ENCODE peak calls at places on chromosomes 4 and X, in ten cellular contexts. Y is NCI-H345; B is activated gamma-delta T cell treated with anti-CD3 and anti-CD28 coated beads, Interleukin-2, amount 50 U/mL, for 16 hours; R is SHP77; J is right atrium auricular region; T is astrocyte of the spinal cord; U is GM04504; Q is C1 segment of cervical spinal cord; H is epithelial cell of esophagus; E is HFF-Myc. C is an unnamed sample.

GRCh38 chrX:35622021-35622420 is 176.1 kb upstream of the MAGEB16 start:
- DNase-seq in Y (no peak), B (no peak), R (no peak), J (no peak), T (no peak), U (no peak), Q (no peak), H (no peak), E (no peak), C (no peak)

GRCh38 chrX:24902808-24903207 is 113.0 kb downstream of the ARX start:
- DNase-seq in Y (no peak), B (no peak), R (no peak), J (no peak), T (peak), U (peak), Q (no peak), H (peak), E (peak), C (no peak)

GRCh38 chr4:32847466-32847865 is 2127.3 kb downstream of the PCDH7 start:
- DNase-seq in Y (no peak), B (no peak), R (no peak), J (no peak), T (no peak), U (no peak), Q (no peak), H (peak), E (no peak), C (no peak)

GRCh38 chrX:108584617-108585211 is 145.1 kb downstream of the COL4A5 start:
- DNase-seq in Y (no peak), B (no peak), R (no peak), J (no peak), T (no peak), U (no peak), Q (no peak), H (peak), E (no peak), C (peak)

GRCh38 chrX:52353838-52354237 is 15.0 kb upstream of the XAGE2 start:
- DNase-seq in Y (no peak), B (no peak), R (no peak), J (no peak), T (peak), U (no peak), Q (no peak), H (no peak), E (no peak), C (peak)

GRCh38 chr4:142818009-142818408 is 28.1 kb downstream of the INPP4B start:
- DNase-seq in Y (no peak), B (no peak), R (no peak), J (no peak), T (peak), U (peak), Q (no peak), H (no peak), E (no peak), C (no peak)

GRCh38 chr4:4671774-4672349 is 130.0 kb upstream of the STX18 start:
- DNase-seq in Y (no peak), B (no peak), R (no peak), J (no peak), T (no peak), U (no peak), Q (no peak), H (no peak), E (no peak), C (peak)

GRCh38 chr4:6263541-6264540 is 5.8 kb upstream of the WFS1 start:
- DNase-seq in Y (no peak), B (no peak), R (peak), J (no peak), T (peak), U (no peak), Q (no peak), H (peak), E (no peak), C (no peak)

GRCh38 chr4:68383115-68383514 is 33.2 kb upstream of the YTHDC1 start:
- DNase-seq in Y (no peak), B (no peak), R (no peak), J (no peak), T (no peak), U (no peak), Q (no peak), H (no peak), E (no peak), C (no peak)

GRCh38 chr4:154222875-154223274 is 268.7 kb downstream of the DCHS2 start:
- DNase-seq in Y (no peak), B (no peak), R (no peak), J (no peak), T (no peak), U (no peak), Q (no peak), H (no peak), E (no peak), C (no peak)

GRCh38 chr4:159837071-159837470 is 734.2 kb downstream of the RAPGEF2 start:
- DNase-seq in Y (no peak), B (no peak), R (no peak), J (no peak), T (no peak), U (no peak), Q (no peak), H (no peak), E (no peak), C (no peak)

GRCh38 chrX:20857746-20858145 is 516.5 kb upstream of the CNKSR2 start:
- DNase-seq in Y (no peak), B (no peak), R (no peak), J (no peak), T (no peak), U (no peak), Q (no peak), H (peak), E (no peak), C (peak)

GRCh38 chrX:6074532-6074931 is 154.1 kb downstream of the NLGN4X start:
- DNase-seq in Y (no peak), B (no peak), R (no peak), J (no peak), T (no peak), U (no peak), Q (no peak), H (no peak), E (no peak), C (no peak)

GRCh38 chrX:2782171-2782570 is 30.3 kb downstream of the XG start:
- DNase-seq in Y (no peak), B (no peak), R (no peak), J (no peak), T (no peak), U (no peak), Q (no peak), H (no peak), E (no peak), C (no peak)

GRCh38 chr4:146033149-146033548 is 94.5 kb upstream of the ZNF827 start:
- DNase-seq in Y (no peak), B (no peak), R (peak), J (no peak), T (no peak), U (no peak), Q (no peak), H (peak), E (no peak), C (peak)

GRCh38 chr4:160034501-160034900 is 931.6 kb downstream of the RAPGEF2 start:
- DNase-seq in Y (no peak), B (no peak), R (no peak), J (no peak), T (no peak), U (no peak), Q (no peak), H (peak), E (no peak), C (no peak)

GRCh38 chr4:147539959-147540358 is 59.1 kb downstream of the EDNRA start:
- DNase-seq in Y (no peak), B (no peak), R (no peak), J (no peak), T (no peak), U (no peak), Q (no peak), H (no peak), E (no peak), C (no peak)